ENCODE peak calls at places on chromosomes 11 and 22, in ten cellular contexts. L, F, C, E, Z, K, R, O, P and N are unnamed samples.

GRCh38 chr11:113373981-113374560 is 13.5 kb upstream of the ANKK1 start:
- DNase-seq in F (no peak), E (no peak), P (no peak), O (no peak), R (no peak), C (no peak), Z (no peak), L (no peak), K (no peak), N (no peak)

GRCh38 chr11:76830639-76831312 is 29.9 kb upstream of the ACER3 start:
- DNase-seq in F (no peak), O (no peak), L (peak; percentile 34), C (no peak), K (no peak), P (peak; percentile 34), E (no peak), R (no peak), Z (no peak), N (no peak)

GRCh38 chr22:25896098-25896497 is 154.1 kb downstream of the MYO18B start:
- DNase-seq in F (no peak), R (no peak), O (no peak), Z (no peak), E (peak; percentile 21), K (no peak), P (no peak), C (peak; percentile 22), L (no peak), N (no peak)

GRCh38 chr11:36412781-36413383 is 97.2 kb downstream of the TRAF6 start:
- DNase-seq in R (no peak), E (no peak), P (peak; percentile 16), Z (no peak), L (peak; percentile 22), F (no peak), K (no peak), C (no peak), O (no peak), N (no peak)

GRCh38 chr11:125869526-125869925 is 17.9 kb upstream of the HYLS1 start:
- DNase-seq in C (no peak), R (no peak), O (no peak), L (no peak), F (no peak), K (no peak), E (no peak), Z (no peak), P (no peak), N (no peak)

GRCh38 chr11:405323-405975 is 9.3 kb downstream of the SIGIRR start:
- DNase-seq in Z (no peak), P (no peak), R (no peak), K (no peak), E (no peak), F (no peak), O (no peak), L (no peak), C (no peak), N (no peak)

GRCh38 chr11:34671117-34671516 is 50.2 kb downstream of the EHF start:
- DNase-seq in P (no peak), F (no peak), C (no peak), Z (no peak), L (no peak), R (no peak), O (no peak), E (no peak), K (no peak), N (no peak)

GRCh38 chr22:42699281-42699681 is 21.4 kb downstream of the A4GALT start:
- DNase-seq in C (no peak), F (no peak), E (no peak), L (no peak), Z (no peak), O (no peak), K (no peak), R (no peak), P (no peak), N (no peak)

GRCh38 chr11:107493117-107493516 is 35.5 kb upstream of the CWF19L2 start:
- DNase-seq in F (no peak), E (no peak), P (no peak), L (no peak), K (no peak), R (no peak), C (no peak), O (no peak), Z (no peak), N (no peak)

GRCh38 chr11:114775849-114776621 is 97.7 kb downstream of the NXPE2 start:
- DNase-seq in Z (no peak), K (no peak), P (no peak), F (no peak), R (no peak), O (no peak), E (no peak), L (no peak), C (no peak), N (no peak)

GRCh38 chr11:106493751-106494150 is 416.3 kb downstream of the AASDHPPT start:
- DNase-seq in R (no peak), P (no peak), C (no peak), F (no peak), Z (no peak), O (no peak), E (no peak), L (no peak), K (no peak), N (no peak)